ENCODE peak calls at places on chromosomes 12 and 14, in four cellular contexts. N is brain microvascular endothelial cell, R is fibroblast of lung, B is lower lobe of right lung. J is an unnamed sample.
A peak's percentile ranks its signal among the peaks of the same experiment; 100 is the strongest.

GRCh38 chr12:114320910-114321309 is 85.0 kb downstream of the TBX5 start:
- DNase-seq in N (no peak), R (no peak), B (no peak), J (no peak)

GRCh38 chr12:113302925-113303640 is 31.8 kb downstream of the SLC8B1 start:
- DNase-seq in N (no peak), R (no peak), B (no peak), J (peak; percentile 49)

GRCh38 chr12:75603475-75603874 is 92.1 kb upstream of the KRR1 start:
- DNase-seq in N (no peak), R (no peak), B (no peak), J (no peak)

GRCh38 chr14:44384093-44384492 is 123.0 kb downstream of the FSCB start:
- DNase-seq in N (no peak), R (no peak), B (no peak), J (no peak)

GRCh38 chr14:69501362-69501964 is 16.9 kb downstream of the PLEKHD1 start:
- DNase-seq in N (no peak), R (peak; percentile 32), B (peak; percentile 60), J (no peak)

GRCh38 chr14:68777644-68778043 is 15.2 kb downstream of the ZFP36L1 start:
- DNase-seq in N (no peak), R (no peak), B (no peak), J (no peak)

GRCh38 chr14:65228436-65228835 is 126.1 kb upstream of the MAX start:
- DNase-seq in N (no peak), R (no peak), B (no peak), J (no peak)

GRCh38 chr12:58819945-58820344 is 100.4 kb downstream of the LRIG3 start:
- DNase-seq in N (no peak), R (no peak), B (no peak), J (no peak)

GRCh38 chr14:63179383-63179782 is 24.9 kb upstream of the RHOJ start:
- DNase-seq in N (no peak), R (no peak), B (no peak), J (no peak)

GRCh38 chr14:37241206-37241605 is 43.5 kb downstream of the MIPOL1 start:
- DNase-seq in N (no peak), R (no peak), B (no peak), J (no peak)

GRCh38 chr12:90858261-90858660 is 96.7 kb downstream of the CCER1 start:
- DNase-seq in N (no peak), R (peak; percentile 3), B (no peak), J (peak; percentile 84)

GRCh38 chr14:99472937-99473336 is 7.7 kb downstream of the SETD3 start:
- DNase-seq in N (no peak), R (no peak), B (no peak), J (no peak)

GRCh38 chr12:132188451-132189298 is 44.4 kb downstream of the NOC4L start:
- DNase-seq in N (no peak), R (no peak), B (no peak), J (no peak)

GRCh38 chr12:132186857-132187620 is 42.8 kb downstream of the NOC4L start:
- DNase-seq in N (no peak), R (no peak), B (no peak), J (no peak)

GRCh38 chr12:132185698-132186097 is 41.4 kb downstream of the NOC4L start:
- DNase-seq in N (no peak), R (no peak), B (no peak), J (no peak)

GRCh38 chr12:132187646-132188450 is 43.6 kb downstream of the NOC4L start:
- DNase-seq in N (no peak), R (no peak), B (no peak), J (no peak)

GRCh38 chr12:132186208-132186856 is 42.1 kb downstream of the NOC4L start:
- DNase-seq in N (no peak), R (no peak), B (no peak), J (no peak)
- H3K4me3 ChIP-seq in N (no peak overlapping the region), R (no peak overlapping the region), B (peak overlapping the region; percentile 37), J (no peak overlapping the region)

GRCh38 chr12:13000935-13001724 is 1.1 kb upstream of the HEBP1 start:
- DNase-seq in N (no peak), R (peak; percentile 48), B (peak; percentile 79), J (no peak)
- TF ChIP-seq CTCF in N (peak; percentile 55), R (peak; percentile 10), B (peak; percentile 51), J (peak; percentile 45)

DNA sequence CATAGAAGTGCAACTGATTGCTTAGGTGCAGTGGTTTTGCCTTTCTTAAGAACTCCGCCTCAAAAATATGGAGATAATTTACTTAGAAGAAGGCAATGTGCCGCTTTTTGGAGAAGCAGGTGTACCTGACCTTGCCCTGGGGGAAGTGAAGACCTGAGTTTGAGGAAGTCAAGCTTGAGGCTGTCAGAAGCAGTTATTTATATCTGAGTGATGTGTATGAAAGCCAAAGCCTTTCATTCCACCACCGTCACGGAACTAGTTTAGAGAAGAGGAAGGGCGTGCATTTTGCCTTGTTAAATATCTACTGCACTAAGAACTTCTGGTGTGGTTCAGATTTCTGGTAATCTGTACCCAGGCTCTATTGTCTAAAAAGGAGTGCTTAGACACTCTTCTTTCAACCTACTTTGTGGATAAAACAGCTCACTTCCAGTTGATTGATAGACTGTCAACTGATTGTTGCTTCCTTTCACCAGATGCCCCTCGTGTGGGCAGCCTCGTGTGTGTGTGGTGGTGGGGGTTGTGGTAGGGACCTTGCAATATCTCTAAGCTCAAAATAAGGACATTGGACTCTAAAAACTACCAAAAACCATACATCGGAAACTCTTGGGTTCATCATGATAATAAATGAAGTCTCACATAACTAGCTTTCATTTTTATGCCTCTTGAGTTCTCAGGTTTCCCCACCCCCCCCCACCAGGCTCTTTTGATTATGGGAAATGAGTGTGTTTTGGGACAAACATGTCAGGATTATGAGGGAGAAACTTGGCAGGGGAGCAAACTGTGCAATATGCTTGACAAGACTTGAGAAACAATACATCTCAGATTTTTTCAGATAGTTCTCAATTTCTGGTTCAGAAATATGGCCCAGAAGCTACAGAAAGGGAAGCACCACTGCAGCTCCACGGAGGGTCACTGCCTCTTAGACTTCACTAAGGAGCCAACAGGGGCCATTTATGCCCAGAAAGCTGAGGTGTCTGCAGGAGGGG is 78.6 kb downstream of the ARF6 start:
- DNase-seq in N (no peak), R (peak; percentile 84), B (no peak), J (no peak)
- H3K4me3 ChIP-seq in N (no peak overlapping the region), R (no peak overlapping the region), B (no peak overlapping the region), J (no peak overlapping the region)

GRCh38 chr12:72267974-72268373 is 4.2 kb upstream of the TRHDE start:
- DNase-seq in N (no peak), R (peak; percentile 68), B (no peak), J (no peak)
- TF ChIP-seq CTCF in N (peak; percentile 57), R (peak; percentile 53), B (no peak), J (peak; percentile 35)